ENCODE peak calls at places on chromosome 16, in four cellular contexts. R, V, U and D are unnamed samples.

GRCh38 chr16:88023786-88024185 is 72.6 kb downstream of the BANP start:
- DNase-seq in V (no peak), U (no peak), R (no peak), D (no peak)

GRCh38 chr16:2246301-2246885 is 5.0 kb downstream of the ECI1 start:
- DNase-seq in R (no peak), U (no peak), V (no peak), D (no peak)

GRCh38 chr16:11145173-11145820 is 110.7 kb downstream of the SOCS1 start:
- DNase-seq in R (no peak), V (no peak), U (no peak), D (no peak)

GRCh38 chr16:77877712-77878111 is 89.3 kb downstream of the VAT1L start:
- DNase-seq in U (no peak), R (no peak), V (peak; percentile 48), D (peak; percentile 39)

GRCh38 chr16:54847207-54847606 is 83.5 kb upstream of the IRX5 start:
- DNase-seq in V (peak; percentile 100), U (no peak), R (no peak), D (no peak)

GRCh38 chr16:46911650-46912049 is 27.5 kb downstream of the GPT2 start:
- DNase-seq in V (no peak), U (no peak), R (no peak), D (no peak)

GRCh38 chr16:35450648-35451047 is 1991.2 kb downstream of the TP53TG3F start:
- DNase-seq in U (no peak), V (no peak), R (no peak), D (no peak)

GRCh38 chr16:9885876-9886275 is 296.4 kb downstream of the GRIN2A start:
- DNase-seq in V (peak; percentile 2), R (no peak), U (no peak), D (no peak)

GRCh38 chr16:4338712-4339299 is 12.3 kb downstream of the PAM16 start:
- DNase-seq in U (no peak), R (no peak), V (no peak), D (no peak)

GRCh38 chr16:88341551-88342290 is 41.0 kb upstream of the ZNF469 start:
- DNase-seq in R (no peak), V (no peak), U (no peak), D (no peak)

GRCh38 chr16:24645739-24646645 is 83.5 kb upstream of the TNRC6A start:
- DNase-seq in U (no peak), V (peak; percentile 98), R (no peak), D (peak; percentile 99)

GRCh38 chr16:29664133-29664912 is 1.3 kb downstream of the SPN start:
- DNase-seq in U (peak; percentile 78), R (peak; percentile 75), V (no peak), D (no peak)

GRCh38 chr16:89739383-89739782 is 18.0 kb downstream of the ZNF276 start:
- DNase-seq in V (no peak), R (no peak), U (no peak), D (no peak)

GRCh38 chr16:66382171-66382965 is 15.9 kb downstream of the CDH5 start:
- DNase-seq in R (no peak), V (peak; percentile 95), U (no peak), D (peak; percentile 29)

GRCh38 chr16:24204150-24204665 is 51.9 kb upstream of the CACNG3 start:
- DNase-seq in V (no peak), U (no peak), R (no peak), D (no peak)

GRCh38 chr16:19583665-19584300 is 28.3 kb downstream of the VPS35L start:
- DNase-seq in V (peak; percentile 71), U (peak; percentile 32), R (peak; percentile 2), D (no peak)

GRCh38 chr16:875182-876040 is 74.9 kb upstream of the GNG13 start:
- DNase-seq in V (no peak), U (no peak), R (no peak), D (no peak)

GRCh38 chr16:72860726-72861562 is 187.0 kb downstream of the ZFHX3 start:
- DNase-seq in V (no peak), U (no peak), R (no peak), D (no peak)

GRCh38 chr16:49643429-49644142 is 212.3 kb downstream of the ZNF423 start:
- DNase-seq in R (no peak), V (no peak), U (no peak), D (peak; percentile 63)

GRCh38 chr16:82317411-82318168 is 147.6 kb upstream of the MPHOSPH6 start:
- DNase-seq in U (no peak), R (no peak), V (no peak), D (no peak)

GRCh38 chr16:46862555-46863447 is 21.4 kb upstream of the GPT2 start:
- DNase-seq in U (peak; percentile 18), V (no peak), R (peak; percentile 9), D (no peak)

GRCh38 chr16:79171504-79172240 is 428.9 kb downstream of the MAF start:
- DNase-seq in V (no peak), U (no peak), R (no peak), D (no peak)

GRCh38 chr16:27208809-27209208 is 5.5 kb downstream of the KDM8 start:
- DNase-seq in U (no peak), R (no peak), V (no peak), D (no peak)

GRCh38 chr16:90048347-90048722 is 28.8 kb downstream of the PRDM7 start:
- DNase-seq in R (no peak), V (no peak), U (no peak), D (no peak)

GRCh38 chr16:83675136-83675535 is 132.6 kb upstream of the HSBP1 start:
- DNase-seq in U (no peak), R (no peak), V (no peak), D (no peak)

GRCh38 chr16:25038239-25038954 is 23.2 kb upstream of the ARHGAP17 start:
- DNase-seq in V (no peak), R (no peak), U (no peak), D (no peak)

GRCh38 chr16:9360075-9360474 is 268.6 kb downstream of the HAPSTR1 start:
- DNase-seq in V (no peak), R (no peak), U (no peak), D (no peak)

GRCh38 chr16:83211711-83212110 is 584.9 kb downstream of the CDH13 start:
- DNase-seq in U (no peak), V (no peak), R (no peak), D (no peak)

GRCh38 chr16:26838931-26839330 is 227.8 kb upstream of the C16orf82 start:
- DNase-seq in U (no peak), V (no peak), R (no peak), D (no peak)

GRCh38 chr16:70635356-70636016 is 10.9 kb upstream of the IL34 start:
- DNase-seq in R (no peak), V (peak; percentile 57), U (no peak), D (peak; percentile 46)

GRCh38 chr16:53433930-53434435 is 288 bp upstream of the RBL2 start:
- DNase-seq in U (peak; percentile 88), R (no peak), V (peak; percentile 10), D (no peak)

GRCh38 chr16:65745-66144 is 6.7 kb downstream of the RHBDF1 start:
- DNase-seq in R (peak; percentile 87), V (peak; percentile 80), U (peak; percentile 93), D (no peak)